ENCODE peak calls at places on chromosome 17, in seven cellular contexts. U, Q, A, P, V, W and J are unnamed samples.

GRCh38 chr17:44768505-44769142 is 9.8 kb downstream of the ADAM11 start:
- DNase-seq in U (no peak), A (no peak), Q (peak), P (no peak), V (no peak), W (no peak), J (no peak)

GRCh38 chr17:47896672-47897490 is 845 bp downstream of the SP2 start:
- DNase-seq in Q (no peak), U (no peak), P (peak), A (no peak), V (no peak), W (peak), J (no peak)

GRCh38 chr17:13557077-13557476 is 44.7 kb downstream of the HS3ST3A1 start:
- DNase-seq in W (no peak), V (peak), P (peak), A (peak), Q (no peak), U (no peak), J (no peak)

GRCh38 chr17:41689497-41690299 is 1.0 kb downstream of the EIF1 start:
- DNase-seq in A (peak), P (peak), V (no peak), U (no peak), Q (no peak), W (no peak), J (no peak)

GRCh38 chr17:75861927-75862317 is 6.8 kb upstream of the WBP2 start:
- DNase-seq in W (peak), U (no peak), A (no peak), V (no peak), P (no peak), Q (no peak), J (no peak)

GRCh38 chr17:58529275-58529674 is 14.8 kb upstream of the MTMR4 start:
- DNase-seq in A (no peak), W (no peak), P (peak), V (no peak), Q (no peak), U (no peak), J (no peak)

GRCh38 chr17:61478790-61479492 is 26.7 kb downstream of the TBX4 start:
- DNase-seq in A (no peak), P (no peak), Q (no peak), W (no peak), V (no peak), U (no peak), J (no peak)

GRCh38 chr17:29747660-29748059 is 124.9 kb upstream of the CORO6 start:
- DNase-seq in A (no peak), W (no peak), Q (no peak), V (no peak), P (no peak), U (no peak), J (no peak)

GRCh38 chr17:31842416-31843381 is 16.3 kb downstream of the COPRS start:
- DNase-seq in W (peak), U (peak), P (peak), V (peak), Q (no peak), A (peak), J (peak)

GRCh38 chr17:16912021-16912962 is 59.6 kb downstream of the TNFRSF13B start:
- DNase-seq in U (peak), V (no peak), P (no peak), W (peak), A (no peak), Q (no peak), J (no peak)

GRCh38 chr17:82156284-82156925 is 56.2 kb downstream of the CCDC57 start:
- DNase-seq in V (no peak), P (no peak), Q (peak), U (no peak), A (no peak), W (no peak), J (no peak)

GRCh38 chr17:35740997-35741931 is 9.8 kb downstream of the RASL10B start:
- DNase-seq in A (no peak), W (no peak), V (no peak), Q (peak), P (no peak), U (no peak), J (no peak)

GRCh38 chr17:73638556-73638955 is 5.7 kb downstream of the SDK2 start:
- DNase-seq in V (no peak), U (no peak), W (no peak), A (no peak), Q (no peak), P (no peak), J (no peak)

GRCh38 chr17:68391561-68392268 is 65.6 kb downstream of the WIPI1 start:
- DNase-seq in U (no peak), A (no peak), P (peak), Q (no peak), V (no peak), W (no peak), J (no peak)

GRCh38 chr17:77882481-77883212 is 75.9 kb upstream of the TNRC6C start:
- DNase-seq in A (peak), W (peak), Q (no peak), V (no peak), U (peak), P (peak), J (peak)

GRCh38 chr17:1928976-1929375 is 96.2 kb downstream of the RTN4RL1 start:
- DNase-seq in Q (peak), A (no peak), P (no peak), V (no peak), U (peak), W (no peak), J (no peak)

GRCh38 chr17:68509151-68510057 is 2.8 kb upstream of the PRKAR1A start:
- DNase-seq in W (peak), U (peak), V (no peak), Q (peak), A (no peak), P (no peak), J (no peak)

GRCh38 chr17:66459811-66460270 is 157.4 kb downstream of the PRKCA start:
- DNase-seq in P (peak), W (peak), Q (no peak), U (peak), A (peak), V (peak), J (peak)

GRCh38 chr17:27569257-27569722 is 61.7 kb upstream of the LGALS9 start:
- DNase-seq in V (no peak), Q (no peak), A (no peak), U (no peak), P (peak), W (no peak), J (no peak)

GRCh38 chr17:13204607-13205237 is 186.9 kb upstream of the ELAC2 start:
- DNase-seq in Q (no peak), V (no peak), U (no peak), P (peak), W (no peak), A (no peak), J (no peak)

GRCh38 chr17:81417879-81418709 is 22.8 kb downstream of the BAHCC1 start:
- DNase-seq in V (no peak), W (no peak), A (no peak), U (no peak), Q (peak), P (no peak), J (no peak)

GRCh38 chr17:60421273-60422161 is 772 bp upstream of the CHCT1 start:
- DNase-seq in Q (peak), V (peak), P (peak), W (peak), U (peak), A (peak), J (no peak)

GRCh38 chr17:1312261-1312870 is 32.9 kb downstream of the TRARG1 start:
- DNase-seq in V (no peak), W (no peak), U (no peak), Q (no peak), A (no peak), P (no peak), J (no peak)

GRCh38 chr17:2056221-2057129 is 1.6 kb downstream of the HIC1 start:
- DNase-seq in W (no peak), Q (peak), A (peak), U (no peak), P (peak), V (no peak), J (no peak)

GRCh38 chr17:82204831-82205719 is 7.6 kb downstream of the CCDC57 start:
- DNase-seq in V (peak), A (peak), U (no peak), Q (no peak), W (no peak), P (peak), J (peak)

GRCh38 chr17:79036181-79036580 is 12.2 kb downstream of the C1QTNF1 start:
- DNase-seq in W (no peak), Q (no peak), V (no peak), P (no peak), A (no peak), U (no peak), J (no peak)

GRCh38 chr17:39605492-39606433 is 2.0 kb downstream of the NEUROD2 start:
- DNase-seq in U (no peak), P (no peak), Q (peak), W (no peak), V (no peak), A (peak), J (no peak)
- H3K4me3 ChIP-seq in U (peak), P (no peak), Q (no peak), W (peak), V (no peak), A (no peak), J (no peak)

DNA sequence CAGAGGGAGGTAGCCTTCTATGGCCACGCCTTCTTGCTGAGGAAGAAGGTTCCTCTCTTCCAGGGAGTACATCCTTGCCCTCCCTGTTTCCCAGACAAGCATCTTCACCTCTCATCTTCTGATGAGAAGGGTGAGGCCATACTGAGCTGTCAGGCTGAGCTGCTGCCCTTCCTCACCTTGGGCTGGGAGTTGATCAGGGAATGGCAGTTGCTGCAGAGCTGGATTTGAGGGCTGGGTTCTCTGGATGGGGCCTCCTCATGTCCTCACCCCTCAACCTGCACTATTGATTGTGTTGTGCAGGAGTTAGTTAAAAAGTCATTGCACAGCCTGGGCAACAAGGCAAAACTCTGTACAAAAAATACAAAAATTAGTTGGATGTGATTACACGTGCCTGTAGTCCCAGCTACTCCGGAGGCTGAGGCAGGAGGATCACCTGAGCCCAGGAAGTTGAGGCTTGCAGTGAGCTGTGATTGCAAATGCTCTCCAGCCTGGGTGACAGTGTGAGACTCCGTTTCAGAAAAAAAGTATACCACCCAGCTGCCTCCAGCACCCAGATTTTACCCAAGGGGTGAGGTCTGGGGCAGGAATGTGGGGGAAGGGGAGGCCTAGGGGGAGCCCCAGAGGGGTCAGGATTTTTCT is 2.0 kb downstream of the ERBB2 start:
- DNase-seq in W (no peak), P (no peak), V (no peak), U (no peak), A (no peak), Q (no peak), J (no peak)
- H3K4me3 ChIP-seq in W (peak), P (no peak), V (peak), U (peak), A (no peak), Q (no peak), J (no peak)

GRCh38 chr17:49214665-49215360 is 4.3 kb downstream of the ABI3 start:
- DNase-seq in A (no peak), Q (no peak), V (no peak), P (no peak), W (no peak), U (no peak), J (no peak)
- H3K4me3 ChIP-seq in A (no peak), Q (no peak), V (no peak), P (no peak), W (no peak), U (peak), J (no peak)

GRCh38 chr17:49994085-49995054 is 654 bp downstream of the DLX3 start:
- DNase-seq in P (no peak), U (no peak), A (no peak), V (no peak), W (no peak), Q (peak), J (no peak)

GRCh38 chr17:49992191-49992932 is 2.7 kb downstream of the DLX3 start:
- DNase-seq in P (no peak), W (no peak), V (no peak), U (no peak), A (no peak), Q (no peak), J (no peak)

GRCh38 chr17:49993423-49994037 is 1.5 kb downstream of the DLX3 start:
- DNase-seq in V (no peak), Q (peak), U (no peak), P (no peak), A (no peak), W (no peak), J (no peak)

GRCh38 chr17:49991409-49991808 is 3.6 kb downstream of the DLX3 start:
- DNase-seq in W (no peak), A (no peak), P (no peak), Q (peak), U (no peak), V (no peak), J (no peak)

DNA sequence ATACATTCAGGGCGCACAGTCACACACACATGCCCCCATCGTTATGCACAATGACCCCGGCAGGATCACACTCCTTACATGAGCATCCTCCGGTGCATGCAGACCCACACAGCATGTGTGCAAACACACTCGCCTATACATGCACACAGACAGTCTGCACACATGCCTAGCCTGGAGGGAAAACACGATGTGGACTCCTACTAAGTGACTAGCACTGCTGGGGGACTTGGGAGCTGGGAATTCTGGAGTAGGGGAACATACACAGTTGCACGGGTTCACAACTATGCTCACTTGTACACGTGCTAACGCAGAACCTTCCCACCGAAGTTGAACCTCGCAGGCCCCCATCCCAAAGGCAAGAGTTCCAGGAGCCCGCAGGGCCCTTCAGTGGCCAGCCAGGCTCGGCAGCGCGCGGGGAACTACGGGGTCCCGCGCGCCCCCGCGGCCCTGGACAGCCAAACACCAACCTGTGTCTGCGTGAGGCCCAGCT is 2.0 kb downstream of the DLX3 start:
- DNase-seq in U (no peak), V (no peak), A (no peak), W (no peak), Q (peak), P (no peak), J (no peak)
- H3K4me3 ChIP-seq in U (peak), V (no peak), A (no peak), W (peak), Q (no peak), P (no peak), J (peak)